ENCODE peak calls at places on chromosomes 12 and 14, in five cellular contexts. Y is H54; H is stimulated activated CD4-positive, alpha-beta T cell treated with anti-CD3 and anti-CD28 coated beads, Interleukin-4, amount 100 ng/mL, for 48 hours; U is fibroblast of lung; M is Daoy. F is an unnamed sample.

GRCh38 chr12:129676411-129676810 is 227.4 kb downstream of the TMEM132D start:
- DNase-seq in Y (no peak), M (no peak), U (no peak), H (no peak), F (no peak)

GRCh38 chr12:85835417-85835809 is 796 bp downstream of the RASSF9 start:
- DNase-seq in H (no peak), Y (no peak), U (peak; percentile 11), M (no peak), F (no peak)

GRCh38 chr14:71533396-71533795 is 398.8 kb upstream of the RGS6 start:
- DNase-seq in Y (no peak), M (peak; percentile 72), U (peak; percentile 35), H (no peak), F (no peak)

GRCh38 chr12:14577344-14577743 is 9.7 kb upstream of the PLBD1 start:
- DNase-seq in Y (no peak), H (no peak), M (no peak), U (no peak), F (no peak)

GRCh38 chr14:85587152-85587697 is 57.3 kb downstream of the FLRT2 start:
- DNase-seq in Y (peak; percentile 10), H (no peak), U (peak; percentile 81), M (peak; percentile 57), F (peak; percentile 85)

GRCh38 chr12:91182664-91183455 is at the start of gene DCN:
- DNase-seq in Y (no peak), H (no peak), M (no peak), U (peak; percentile 82), F (no peak)

GRCh38 chr12:43306066-43306465 is 245.9 kb downstream of the ADAMTS20 start:
- DNase-seq in M (peak; percentile 80), Y (peak; percentile 28), U (peak; percentile 87), H (no peak), F (no peak)

GRCh38 chr12:82955020-82955419 is 268.3 kb downstream of the TMTC2 start:
- DNase-seq in Y (no peak), H (no peak), M (no peak), U (no peak), F (no peak)

GRCh38 chr14:76880432-76880831 is 54.2 kb downstream of the LRRC74A start:
- DNase-seq in M (no peak), Y (no peak), U (no peak), H (no peak), F (no peak)

GRCh38 chr14:104940526-104941150 is 16.0 kb downstream of the PLD4 start:
- DNase-seq in M (no peak), H (no peak), U (no peak), Y (no peak), F (no peak)

GRCh38 chr14:30763891-30764290 is 110.5 kb upstream of the COCH start:
- DNase-seq in H (no peak), M (no peak), U (no peak), Y (no peak), F (no peak)

GRCh38 chr12:64691793-64692583 is 67.2 kb downstream of the GNS start:
- DNase-seq in M (no peak), U (peak; percentile 65), H (no peak), Y (no peak), F (peak; percentile 70)

GRCh38 chr12:11718768-11719253 is 69.3 kb downstream of the ETV6 start:
- DNase-seq in H (no peak), Y (peak; percentile 55), U (peak; percentile 53), M (peak; percentile 53), F (peak; percentile 94)

GRCh38 chr12:110249716-110250225 is 31.3 kb upstream of the ATP2A2 start:
- DNase-seq in U (no peak), M (no peak), Y (no peak), H (no peak), F (no peak)

GRCh38 chr12:122064780-122065588 is 13.6 kb upstream of the MLXIP start:
- DNase-seq in Y (peak; percentile 72), H (no peak), M (peak; percentile 95), U (peak; percentile 81), F (peak; percentile 60)

GRCh38 chr12:105740337-105740736 is 398.4 kb downstream of the NUAK1 start:
- DNase-seq in U (no peak), Y (no peak), H (no peak), M (no peak), F (peak; percentile 2)

GRCh38 chr12:114018669-114019068 is 52.5 kb upstream of the RBM19 start:
- DNase-seq in U (peak; percentile 40), Y (no peak), M (no peak), H (no peak), F (no peak)

GRCh38 chr12:4032906-4033628 is 159.9 kb upstream of the PARP11 start:
- DNase-seq in Y (no peak), M (no peak), H (no peak), U (peak; percentile 13), F (no peak)

GRCh38 chr14:91415794-91416743 is 1.6 kb downstream of the CCDC88C start:
- DNase-seq in Y (no peak), U (no peak), H (peak; percentile 46), M (peak; percentile 56), F (peak; percentile 79)

GRCh38 chr14:101184104-101184455 is 280.6 kb upstream of the RTL1 start:
- DNase-seq in H (no peak), M (no peak), U (no peak), Y (no peak), F (no peak)

GRCh38 chr12:57226588-57227314 is 2.8 kb upstream of the SHMT2 start:
- DNase-seq in M (no peak), Y (no peak), U (no peak), H (no peak), F (no peak)

GRCh38 chr12:98516184-98516873 is 939 bp downstream of the TMPO start:
- DNase-seq in M (peak; percentile 86), Y (peak; percentile 44), U (peak; percentile 87), H (peak; percentile 76), F (peak; percentile 97)

GRCh38 chr12:65275627-65276026 is 2.9 kb upstream of the MSRB3 start:
- DNase-seq in Y (no peak), U (no peak), M (no peak), H (no peak), F (no peak)

GRCh38 chr14:69713127-69713800 is 53.7 kb upstream of the SRSF5 start:
- DNase-seq in U (no peak), Y (no peak), M (no peak), H (no peak), F (peak; percentile 39)

GRCh38 chr12:89129471-89129870 is 222.8 kb downstream of the DUSP6 start:
- DNase-seq in U (no peak), Y (no peak), H (no peak), M (no peak), F (no peak)

GRCh38 chr12:129847063-129847462 is 56.8 kb downstream of the TMEM132D start:
- DNase-seq in U (no peak), H (no peak), M (no peak), Y (no peak), F (no peak)

GRCh38 chr12:127588224-127588623 is 678.7 kb upstream of the TMEM132C start:
- DNase-seq in M (peak; percentile 84), U (peak; percentile 76), H (no peak), Y (peak; percentile 5), F (peak; percentile 2)

GRCh38 chr12:6199531-6200265 is 502 bp upstream of the CD9 start:
- DNase-seq in U (no peak), H (no peak), Y (no peak), M (no peak), F (no peak)

GRCh38 chr12:131827961-131828534 is at the start of gene MMP17:
- DNase-seq in M (peak; percentile 79), Y (no peak), H (no peak), U (peak; percentile 62), F (peak; percentile 82)

GRCh38 chr14:90660865-90661570 is 155.2 kb downstream of the TTC7B start:
- DNase-seq in Y (no peak), U (no peak), M (no peak), H (no peak), F (no peak)

GRCh38 chr14:89214221-89214965 is 202.6 kb downstream of the FOXN3 start:
- DNase-seq in Y (no peak), M (no peak), H (no peak), U (peak; percentile 16), F (no peak)

GRCh38 chr14:74302160-74302628 is 540 bp downstream of the ABCD4 start:
- DNase-seq in M (peak; percentile 45), Y (peak; percentile 12), U (peak; percentile 62), H (no peak), F (peak; percentile 70)

GRCh38 chr12:26712892-26713291 is 120.1 kb downstream of the ITPR2 start:
- DNase-seq in M (no peak), Y (no peak), U (no peak), H (no peak), F (no peak)

GRCh38 chr12:95648990-95649791 is 97.9 kb upstream of the USP44 start:
- DNase-seq in M (peak; percentile 93), Y (peak; percentile 69), H (no peak), U (peak; percentile 7), F (no peak)

GRCh38 chr12:47881826-47882427 is 22.9 kb downstream of the VDR start:
- DNase-seq in H (no peak), M (peak; percentile 66), Y (peak; percentile 59), U (peak; percentile 99), F (no peak)

GRCh38 chr14:92787554-92787953 is 6.6 kb upstream of the GOLGA5 start:
- DNase-seq in M (no peak), H (no peak), U (no peak), Y (no peak), F (no peak)

GRCh38 chr14:71745072-71745471 is 187.2 kb upstream of the RGS6 start:
- DNase-seq in Y (no peak), H (no peak), U (no peak), M (no peak), F (no peak)

GRCh38 chr12:1612196-1612595 is 16.8 kb upstream of the WNT5B start:
- DNase-seq in U (no peak), Y (no peak), M (no peak), H (no peak), F (no peak)

F was measured in A673.